ENCODE peak calls at places on chromosomes 3 and 15, in five cellular contexts. One of them, this sample, is unnamed.

GRCh38 chr15:25863067-25863967 is at the start of gene ATP10A:
- DNase-seq in K562: no peak
- DNase-seq in AG04450: no peak
- DNase-seq in cardiac muscle cell: peak; percentile 50
- DNase-seq in A673: no peak
- DNase-seq in this sample: peak; percentile 15

GRCh38 chr3:53153914-53154434 is 7.0 kb upstream of the PRKCD start:
- DNase-seq in K562: no peak
- DNase-seq in AG04450: no peak
- DNase-seq in cardiac muscle cell: no peak
- DNase-seq in A673: no peak
- DNase-seq in this sample: no peak

GRCh38 chr3:69082805-69083204 is 1.9 kb upstream of the ARL6IP5 start:
- DNase-seq in K562: no peak
- DNase-seq in AG04450: no peak
- DNase-seq in cardiac muscle cell: peak; percentile 58
- DNase-seq in A673: peak; percentile 53
- DNase-seq in this sample: peak; percentile 96

GRCh38 chr3:58404396-58404795 is 29.2 kb downstream of the PDHB start:
- DNase-seq in K562: no peak
- DNase-seq in AG04450: no peak
- DNase-seq in cardiac muscle cell: no peak
- DNase-seq in A673: no peak
- DNase-seq in this sample: peak; percentile 69

GRCh38 chr15:72198410-72199270 is 1.1 kb upstream of the GRAMD2A start:
- DNase-seq in K562: no peak
- DNase-seq in AG04450: no peak
- DNase-seq in cardiac muscle cell: no peak
- DNase-seq in A673: no peak
- DNase-seq in this sample: no peak

GRCh38 chr3:69142090-69142489 is 19.7 kb upstream of the LMOD3 start:
- DNase-seq in K562: no peak
- DNase-seq in AG04450: peak; percentile 3
- DNase-seq in cardiac muscle cell: no peak
- DNase-seq in A673: no peak
- DNase-seq in this sample: peak; percentile 80

GRCh38 chr3:186680869-186681268 is 15.1 kb downstream of the HRG start:
- DNase-seq in K562: no peak
- DNase-seq in AG04450: no peak
- DNase-seq in cardiac muscle cell: no peak
- DNase-seq in A673: no peak
- DNase-seq in this sample: no peak

GRCh38 chr3:57518276-57518914 is 25.7 kb downstream of the DNAH12 start:
- DNase-seq in K562: no peak
- DNase-seq in AG04450: no peak
- DNase-seq in cardiac muscle cell: no peak
- DNase-seq in A673: no peak
- DNase-seq in this sample: peak; percentile 65

GRCh38 chr3:35773398-35773797 is 134.1 kb downstream of the ARPP21 start:
- DNase-seq in K562: no peak
- DNase-seq in AG04450: no peak
- DNase-seq in cardiac muscle cell: no peak
- DNase-seq in A673: no peak
- DNase-seq in this sample: no peak

GRCh38 chr15:79091204-79091867 is 756 bp upstream of the RASGRF1 start:
- DNase-seq in K562: no peak
- DNase-seq in AG04450: no peak
- DNase-seq in cardiac muscle cell: peak; percentile 43
- DNase-seq in A673: peak; percentile 42
- DNase-seq in this sample: peak; percentile 12

GRCh38 chr3:65575376-65575840 is 463.3 kb downstream of the MAGI1 start:
- DNase-seq in K562: no peak
- DNase-seq in AG04450: peak; percentile 88
- DNase-seq in cardiac muscle cell: no peak
- DNase-seq in A673: no peak
- DNase-seq in this sample: peak; percentile 84

GRCh38 chr15:39000008-39000734 is 435.6 kb upstream of the RASGRP1 start:
- DNase-seq in K562: no peak
- DNase-seq in AG04450: no peak
- DNase-seq in cardiac muscle cell: no peak
- DNase-seq in A673: no peak
- DNase-seq in this sample: no peak

GRCh38 chr15:39181901-39182300 is 399.0 kb upstream of the THBS1 start:
- DNase-seq in K562: no peak
- DNase-seq in AG04450: no peak
- DNase-seq in cardiac muscle cell: no peak
- DNase-seq in A673: no peak
- DNase-seq in this sample: no peak

GRCh38 chr3:99984668-99985067 is 129.6 kb downstream of the FILIP1L start:
- DNase-seq in K562: no peak
- DNase-seq in AG04450: no peak
- DNase-seq in cardiac muscle cell: no peak
- DNase-seq in A673: no peak
- DNase-seq in this sample: no peak
- TF ChIP-seq CTCF in K562: no peak
- TF ChIP-seq CTCF in AG04450: no peak
- TF ChIP-seq CTCF in cardiac muscle cell: no peak
- TF ChIP-seq CTCF in A673: no peak
- TF ChIP-seq CTCF in this sample: no peak

DNA sequence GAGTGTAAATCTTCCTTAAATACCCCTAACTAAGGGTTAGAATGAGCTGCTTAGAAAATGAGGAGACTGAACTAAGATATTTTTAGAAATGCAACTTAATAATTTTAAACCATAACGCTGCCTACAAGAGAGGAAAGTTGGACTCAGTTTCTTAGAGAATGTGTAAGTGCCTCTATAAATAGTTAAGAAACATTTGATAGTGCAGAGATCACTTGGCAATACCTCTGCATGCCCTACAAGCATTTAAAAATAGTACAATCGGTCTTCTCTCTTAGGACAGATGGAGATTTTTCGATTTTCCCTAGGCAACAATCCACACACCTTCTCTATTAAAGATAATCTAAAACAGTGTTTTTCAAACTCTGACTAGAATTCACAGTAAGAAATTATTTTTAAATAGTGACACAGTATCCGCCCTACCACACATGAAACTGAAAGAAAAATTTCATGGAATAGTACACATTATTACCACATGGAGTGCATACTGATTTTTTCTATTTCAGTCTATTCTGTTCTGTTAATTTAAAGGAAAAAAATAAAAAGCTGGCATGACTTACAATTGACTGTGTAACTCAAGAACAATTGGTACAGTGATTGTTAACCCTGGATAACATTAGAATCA is 83.2 kb downstream of the GADL1 start:
- DNase-seq in K562: no peak
- DNase-seq in AG04450: no peak
- DNase-seq in cardiac muscle cell: no peak
- DNase-seq in A673: no peak
- DNase-seq in this sample: peak; percentile 5
- H3K4me3 ChIP-seq in K562: no peak overlapping the region
- H3K4me3 ChIP-seq in AG04450: no peak overlapping the region
- H3K4me3 ChIP-seq in cardiac muscle cell: no peak overlapping the region
- H3K4me3 ChIP-seq in A673: no peak overlapping the region
- H3K4me3 ChIP-seq in this sample: no peak overlapping the region

DNA sequence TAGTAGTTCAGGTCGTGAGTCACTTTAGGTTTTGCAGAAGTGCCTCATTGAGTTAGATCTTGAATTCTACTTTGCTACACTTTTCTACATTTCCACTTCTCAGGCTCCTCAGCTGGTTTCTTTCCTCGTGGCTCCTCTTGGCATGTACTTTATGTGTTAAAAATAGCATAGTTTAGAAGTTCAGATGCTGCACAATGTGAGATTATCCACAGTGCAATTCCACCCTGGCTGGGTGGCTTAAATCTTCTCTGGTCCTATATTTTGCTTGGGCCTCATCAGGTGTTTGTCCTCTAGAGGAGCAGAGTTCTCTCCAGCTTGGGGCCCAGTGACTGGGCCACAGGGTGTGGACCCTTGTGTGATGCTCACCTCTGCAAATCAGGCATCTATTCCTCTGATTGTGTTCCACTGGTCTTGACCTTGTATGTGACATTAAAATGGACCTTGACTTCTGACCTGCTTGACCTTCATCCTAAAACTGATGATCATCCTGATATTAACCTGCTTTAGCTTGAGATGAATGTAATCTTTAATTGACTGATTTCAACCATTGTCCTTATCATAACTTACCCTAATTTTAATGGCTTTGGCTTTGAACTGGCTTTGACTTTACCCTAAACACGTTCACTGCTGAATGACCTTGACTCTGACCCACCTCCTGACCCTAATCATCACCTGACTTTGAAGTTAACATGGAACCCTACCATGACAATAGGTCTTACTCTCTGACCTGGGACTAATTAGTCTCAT is 63.9 kb upstream of the ACAD9 start:
- DNase-seq in K562: no peak
- DNase-seq in AG04450: no peak
- DNase-seq in cardiac muscle cell: no peak
- DNase-seq in A673: no peak
- DNase-seq in this sample: no peak
- TF ChIP-seq CTCF in K562: no peak
- TF ChIP-seq CTCF in AG04450: no peak
- TF ChIP-seq CTCF in cardiac muscle cell: no peak
- TF ChIP-seq CTCF in A673: no peak
- TF ChIP-seq CTCF in this sample: no peak

DNA sequence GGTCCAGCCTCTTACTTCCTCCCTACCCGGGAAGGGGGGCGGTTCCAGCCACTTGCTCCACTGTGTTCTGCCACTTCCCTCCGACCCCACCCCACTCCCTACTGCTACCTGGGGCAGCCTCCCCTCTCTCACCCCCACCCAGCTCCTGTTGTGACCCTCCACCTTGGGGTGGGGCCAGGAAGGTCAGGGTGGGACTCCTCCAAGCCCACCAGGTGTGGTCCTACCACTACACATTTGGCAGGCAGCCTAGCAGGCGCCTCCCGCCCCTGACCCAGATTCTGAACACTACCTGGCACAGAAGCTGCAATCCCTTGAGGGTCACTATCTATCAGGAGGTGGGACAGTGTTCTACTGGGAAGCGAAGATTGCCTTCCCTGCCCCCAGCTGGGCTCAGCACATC is 13.7 kb upstream of the RAF1 start:
- DNase-seq in K562: no peak
- DNase-seq in AG04450: no peak
- DNase-seq in cardiac muscle cell: no peak
- DNase-seq in A673: no peak
- DNase-seq in this sample: no peak
- H3K4me3 ChIP-seq in K562: no peak overlapping the region
- H3K4me3 ChIP-seq in AG04450: no peak overlapping the region
- H3K4me3 ChIP-seq in cardiac muscle cell: no peak overlapping the region
- H3K4me3 ChIP-seq in A673: no peak overlapping the region
- H3K4me3 ChIP-seq in this sample: no peak overlapping the region

DNA sequence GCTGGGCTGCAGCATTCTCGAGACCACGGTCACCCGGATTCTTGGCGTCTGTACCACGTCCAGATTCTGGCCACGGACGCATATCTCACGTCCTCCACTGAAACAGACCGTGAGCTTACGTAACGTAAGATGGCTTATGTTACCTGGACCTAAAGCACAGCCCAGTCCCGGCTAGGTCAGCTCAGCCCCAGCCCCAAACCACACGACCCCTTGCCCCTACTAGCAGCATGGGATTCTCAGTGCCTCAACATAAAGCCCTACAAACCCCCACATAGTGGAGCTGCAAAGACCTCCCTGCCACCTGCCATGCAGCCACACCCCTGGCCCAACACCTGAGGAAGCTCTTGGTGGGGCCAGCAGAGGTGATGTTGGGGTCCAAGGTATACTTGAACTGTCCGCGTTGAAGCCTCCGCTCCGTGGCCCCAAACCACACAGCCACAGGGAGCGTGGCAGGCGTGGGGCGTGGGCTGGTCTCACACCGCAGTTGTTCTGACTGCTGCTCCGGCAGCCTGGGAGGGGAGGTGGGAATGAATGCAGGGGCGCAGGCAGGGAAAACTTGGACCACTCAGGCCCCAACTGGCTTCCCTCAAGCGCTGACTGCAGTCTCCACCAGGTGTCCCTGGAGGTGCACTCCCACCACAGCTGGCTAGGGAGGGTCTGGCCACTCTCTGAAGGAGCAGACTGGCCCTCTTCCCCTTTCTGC is 14.5 kb downstream of the PLXNB1 start:
- DNase-seq in K562: no peak
- DNase-seq in AG04450: no peak
- DNase-seq in cardiac muscle cell: no peak
- DNase-seq in A673: no peak
- DNase-seq in this sample: no peak
- TF ChIP-seq CTCF in K562: no peak
- TF ChIP-seq CTCF in AG04450: no peak
- TF ChIP-seq CTCF in cardiac muscle cell: no peak
- TF ChIP-seq CTCF in A673: no peak
- TF ChIP-seq CTCF in this sample: peak; percentile 10

GRCh38 chr3:171011536-171012336 is 14.8 kb downstream of the SLC2A2 start:
- DNase-seq in K562: no peak
- DNase-seq in AG04450: no peak
- DNase-seq in cardiac muscle cell: no peak
- DNase-seq in A673: no peak
- DNase-seq in this sample: no peak

GRCh38 chr3:171007316-171007715 is 19.2 kb downstream of the SLC2A2 start:
- DNase-seq in K562: no peak
- DNase-seq in AG04450: no peak
- DNase-seq in cardiac muscle cell: no peak
- DNase-seq in A673: no peak
- DNase-seq in this sample: no peak

GRCh38 chr3:171013822-171014748 is 12.4 kb downstream of the SLC2A2 start:
- DNase-seq in K562: no peak
- DNase-seq in AG04450: no peak
- DNase-seq in cardiac muscle cell: no peak
- DNase-seq in A673: no peak
- DNase-seq in this sample: peak; percentile 57

GRCh38 chr3:171005648-171006047 is 20.9 kb downstream of the SLC2A2 start:
- DNase-seq in K562: no peak
- DNase-seq in AG04450: no peak
- DNase-seq in cardiac muscle cell: no peak
- DNase-seq in A673: no peak
- DNase-seq in this sample: no peak

GRCh38 chr3:171011109-171011508 is 15.4 kb downstream of the SLC2A2 start:
- DNase-seq in K562: no peak
- DNase-seq in AG04450: no peak
- DNase-seq in cardiac muscle cell: no peak
- DNase-seq in A673: no peak
- DNase-seq in this sample: no peak
- H3K4me3 ChIP-seq in K562: no peak overlapping the region
- H3K4me3 ChIP-seq in AG04450: no peak overlapping the region
- H3K4me3 ChIP-seq in cardiac muscle cell: no peak overlapping the region
- H3K4me3 ChIP-seq in A673: no peak overlapping the region
- H3K4me3 ChIP-seq in this sample: no peak overlapping the region

DNA sequence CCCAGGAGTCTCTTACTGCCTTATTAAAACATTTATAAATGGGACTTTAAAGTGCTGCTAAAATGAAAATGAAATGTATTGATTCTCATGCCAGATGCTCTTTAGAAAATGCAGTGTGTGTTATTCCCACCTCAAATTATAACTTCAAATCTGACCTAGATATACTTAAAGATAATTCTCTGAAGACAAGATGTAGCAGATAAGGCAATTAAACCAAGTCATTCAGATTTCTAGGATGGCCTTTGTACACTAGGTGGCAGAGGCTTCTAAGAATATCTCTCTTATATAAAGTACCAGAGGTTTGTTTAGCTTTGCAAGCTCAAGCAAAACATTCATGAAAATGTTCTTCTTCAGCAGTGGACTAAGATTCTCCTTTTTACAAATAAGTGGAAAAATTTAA is 26.9 kb upstream of the GOLGA8B start:
- DNase-seq in K562: no peak
- DNase-seq in AG04450: no peak
- DNase-seq in cardiac muscle cell: peak; percentile 24
- DNase-seq in A673: no peak
- DNase-seq in this sample: peak; percentile 53
- TF ChIP-seq CTCF in K562: no peak
- TF ChIP-seq CTCF in AG04450: peak; percentile 59
- TF ChIP-seq CTCF in cardiac muscle cell: peak; percentile 12
- TF ChIP-seq CTCF in A673: peak; percentile 53
- TF ChIP-seq CTCF in this sample: peak; percentile 54